ENCODE peak calls at places on chromosome 11, in ten cellular contexts. H, N, U, M, L, E, K, T, P and R are unnamed samples.

GRCh38 chr11:75949023-75949672 is 134.1 kb downstream of the UVRAG start:
- DNase-seq in P (no peak), U (no peak), H (no peak), M (no peak), T (no peak), K (no peak), N (no peak), L (no peak), E (no peak), R (no peak)

GRCh38 chr11:70399681-70400112 is 1.4 kb downstream of the CTTN start:
- DNase-seq in T (no peak), N (peak), K (peak), L (peak), M (no peak), U (no peak), E (peak), H (no peak), P (peak), R (no peak)

GRCh38 chr11:130122141-130122575 is 37.4 kb upstream of the ST14 start:
- DNase-seq in U (no peak), T (no peak), L (no peak), N (no peak), E (no peak), M (no peak), H (no peak), P (no peak), K (no peak), R (no peak)

GRCh38 chr11:115222863-115223530 is 281.2 kb downstream of the CADM1 start:
- DNase-seq in K (peak), E (no peak), N (no peak), U (no peak), T (no peak), L (no peak), M (no peak), H (no peak), P (no peak), R (no peak)

GRCh38 chr11:130166457-130166784 is 6.8 kb downstream of the ST14 start:
- DNase-seq in M (no peak), U (no peak), T (no peak), E (no peak), H (no peak), N (peak), L (no peak), K (peak), P (peak), R (no peak)

GRCh38 chr11:77042111-77042726 is 8.0 kb downstream of the B3GNT6 start:
- DNase-seq in H (no peak), M (no peak), U (no peak), N (no peak), K (no peak), P (no peak), L (no peak), T (no peak), E (no peak), R (no peak)

GRCh38 chr11:32421992-32422391 is 13.3 kb downstream of the WT1 start:
- DNase-seq in N (no peak), T (no peak), K (peak), M (no peak), H (no peak), U (no peak), E (no peak), L (no peak), P (no peak), R (no peak)

GRCh38 chr11:37988031-37988430 is 1390.0 kb upstream of the RAG2 start:
- DNase-seq in M (no peak), U (no peak), E (no peak), T (no peak), P (no peak), H (no peak), N (peak), L (no peak), K (peak), R (no peak)